ENCODE peak calls at places on chromosomes 5 and 9, in four cellular contexts. One of them, this sample, is unnamed.

GRCh38 chr5:137808503-137809135 is 54.5 kb upstream of the HNRNPA0 start:
- DNase-seq in WTC11: no peak
- DNase-seq in K562: peak
- DNase-seq in GM12878: no peak
- DNase-seq in this sample: no peak

GRCh38 chr5:102738037-102738436 is 17.1 kb upstream of the PAM start:
- DNase-seq in WTC11: no peak
- DNase-seq in K562: no peak
- DNase-seq in GM12878: no peak
- DNase-seq in this sample: no peak

GRCh38 chr9:34562136-34562745 is 27.3 kb downstream of the CNTFR start:
- DNase-seq in WTC11: peak
- DNase-seq in K562: peak
- DNase-seq in GM12878: no peak
- DNase-seq in this sample: no peak

GRCh38 chr9:4207881-4208615 is 91.8 kb downstream of the GLIS3 start:
- DNase-seq in WTC11: no peak
- DNase-seq in K562: no peak
- DNase-seq in GM12878: no peak
- DNase-seq in this sample: no peak

GRCh38 chr9:112046181-112046580 is 128.9 kb downstream of the SUSD1 start:
- DNase-seq in WTC11: no peak
- DNase-seq in K562: no peak
- DNase-seq in GM12878: no peak
- DNase-seq in this sample: no peak

GRCh38 chr5:168172718-168173045 is 118.8 kb upstream of the WWC1 start:
- DNase-seq in WTC11: no peak
- DNase-seq in K562: no peak
- DNase-seq in GM12878: no peak
- DNase-seq in this sample: no peak

GRCh38 chr5:80289320-80289719 is 30.5 kb upstream of the SPZ1 start:
- DNase-seq in WTC11: no peak
- DNase-seq in K562: no peak
- DNase-seq in GM12878: no peak
- DNase-seq in this sample: no peak

GRCh38 chr5:1474183-1474839 is 29.1 kb upstream of the SLC6A3 start:
- DNase-seq in WTC11: no peak
- DNase-seq in K562: no peak
- DNase-seq in GM12878: no peak
- DNase-seq in this sample: no peak

GRCh38 chr5:159198063-159199036 is 11.0 kb downstream of the RNF145 start:
- DNase-seq in WTC11: no peak
- DNase-seq in K562: no peak
- DNase-seq in GM12878: peak
- DNase-seq in this sample: no peak

GRCh38 chr9:122195875-122196274 is 32.9 kb downstream of the LHX6 start:
- DNase-seq in WTC11: no peak
- DNase-seq in K562: no peak
- DNase-seq in GM12878: no peak
- DNase-seq in this sample: no peak

GRCh38 chr5:180138214-180138975 is 66.8 kb upstream of the RNF130 start:
- DNase-seq in WTC11: no peak
- DNase-seq in K562: no peak
- DNase-seq in GM12878: no peak
- DNase-seq in this sample: no peak

GRCh38 chr9:33737811-33738606 is 57.4 kb upstream of the PRSS3 start:
- DNase-seq in WTC11: peak
- DNase-seq in K562: peak
- DNase-seq in GM12878: no peak
- DNase-seq in this sample: peak

GRCh38 chr9:105295986-105296385 is 51.5 kb downstream of the SLC44A1 start:
- DNase-seq in WTC11: no peak
- DNase-seq in K562: no peak
- DNase-seq in GM12878: no peak
- DNase-seq in this sample: no peak

GRCh38 chr5:55303238-55303690 is 4.2 kb downstream of the DHX29 start:
- DNase-seq in WTC11: no peak
- DNase-seq in K562: no peak
- DNase-seq in GM12878: no peak
- DNase-seq in this sample: no peak

GRCh38 chr5:173662896-173663809 is 46.7 kb upstream of the BOD1 start:
- DNase-seq in WTC11: no peak
- DNase-seq in K562: no peak
- DNase-seq in GM12878: no peak
- DNase-seq in this sample: peak

GRCh38 chr5:62650197-62650596 is 71.6 kb downstream of the LRRC70 start:
- DNase-seq in WTC11: no peak
- DNase-seq in K562: no peak
- DNase-seq in GM12878: no peak
- DNase-seq in this sample: no peak

GRCh38 chr9:26158631-26159150 is 480.4 kb upstream of the TUSC1 start:
- DNase-seq in WTC11: no peak
- DNase-seq in K562: no peak
- DNase-seq in GM12878: no peak
- DNase-seq in this sample: no peak

GRCh38 chr5:120446896-120447295 is 17.2 kb upstream of the PRR16 start:
- DNase-seq in WTC11: no peak
- DNase-seq in K562: no peak
- DNase-seq in GM12878: no peak
- DNase-seq in this sample: no peak

GRCh38 chr5:131610198-131611063 is 24.6 kb downstream of the RAPGEF6 start:
- DNase-seq in WTC11: no peak
- DNase-seq in K562: no peak
- DNase-seq in GM12878: no peak
- DNase-seq in this sample: peak

GRCh38 chr5:95422842-95423241 is 31.7 kb downstream of the FAM81B start:
- DNase-seq in WTC11: no peak
- DNase-seq in K562: no peak
- DNase-seq in GM12878: no peak
- DNase-seq in this sample: no peak

GRCh38 chr5:82104872-82105271 is 133.0 kb downstream of the ATG10 start:
- DNase-seq in WTC11: no peak
- DNase-seq in K562: no peak
- DNase-seq in GM12878: no peak
- DNase-seq in this sample: no peak

GRCh38 chr5:158698036-158698667 is 401.6 kb downstream of the EBF1 start:
- DNase-seq in WTC11: no peak
- DNase-seq in K562: no peak
- DNase-seq in GM12878: no peak
- DNase-seq in this sample: no peak

GRCh38 chr5:171599396-171599795 is 179.9 kb downstream of the FGF18 start:
- DNase-seq in WTC11: no peak
- DNase-seq in K562: no peak
- DNase-seq in GM12878: no peak
- DNase-seq in this sample: no peak

GRCh38 chr5:171149772-171150171 is 159.3 kb upstream of the TLX3 start:
- DNase-seq in WTC11: no peak
- DNase-seq in K562: no peak
- DNase-seq in GM12878: no peak
- DNase-seq in this sample: no peak

GRCh38 chr9:114860187-114860586 is 54.3 kb upstream of the TNFSF15 start:
- DNase-seq in WTC11: no peak
- DNase-seq in K562: no peak
- DNase-seq in GM12878: no peak
- DNase-seq in this sample: no peak

GRCh38 chr5:161150589-161150988 is 298.6 kb upstream of the ATP10B start:
- DNase-seq in WTC11: no peak
- DNase-seq in K562: no peak
- DNase-seq in GM12878: no peak
- DNase-seq in this sample: no peak

GRCh38 chr9:131214457-131214856 is 61.9 kb downstream of the FAM78A start:
- DNase-seq in WTC11: no peak
- DNase-seq in K562: no peak
- DNase-seq in GM12878: no peak
- DNase-seq in this sample: no peak

GRCh38 chr5:167916706-167917105 is 374.7 kb upstream of the WWC1 start:
- DNase-seq in WTC11: no peak
- DNase-seq in K562: no peak
- DNase-seq in GM12878: no peak
- DNase-seq in this sample: no peak

GRCh38 chr9:3696368-3696767 is 170.6 kb upstream of the RFX3 start:
- DNase-seq in WTC11: no peak
- DNase-seq in K562: no peak
- DNase-seq in GM12878: no peak
- DNase-seq in this sample: no peak

GRCh38 chr5:11273180-11273882 is 512.3 kb upstream of the DAP start:
- DNase-seq in WTC11: no peak
- DNase-seq in K562: no peak
- DNase-seq in GM12878: no peak
- DNase-seq in this sample: no peak

GRCh38 chr9:74358944-74359343 is 138.2 kb upstream of the RORB start:
- DNase-seq in WTC11: no peak
- DNase-seq in K562: no peak
- DNase-seq in GM12878: no peak
- DNase-seq in this sample: no peak

GRCh38 chr9:125993423-125993935 is 246.3 kb downstream of the PBX3 start:
- DNase-seq in WTC11: no peak
- DNase-seq in K562: no peak
- DNase-seq in GM12878: no peak
- DNase-seq in this sample: no peak

GRCh38 chr9:14021871-14022525 is 291.9 kb downstream of the NFIB start:
- DNase-seq in WTC11: no peak
- DNase-seq in K562: no peak
- DNase-seq in GM12878: no peak
- DNase-seq in this sample: no peak
- TF ChIP-seq ETV6 in WTC11: no peak
- TF ChIP-seq ETV6 in K562: no peak
- TF ChIP-seq ETV6 in GM12878: no peak
- TF ChIP-seq ETV6 in this sample: no peak

GRCh38 chr5:101679816-101680215 is 616.3 kb downstream of the SLCO4C1 start:
- DNase-seq in WTC11: no peak
- DNase-seq in K562: no peak
- DNase-seq in GM12878: no peak
- DNase-seq in this sample: no peak
- TF ChIP-seq ETV6 in WTC11: no peak
- TF ChIP-seq ETV6 in K562: no peak
- TF ChIP-seq ETV6 in GM12878: no peak
- TF ChIP-seq ETV6 in this sample: no peak

GRCh38 chr9:124621371-124622328 is 114.5 kb upstream of the NR5A1 start:
- DNase-seq in WTC11: no peak
- DNase-seq in K562: no peak
- DNase-seq in GM12878: peak
- DNase-seq in this sample: no peak
- TF ChIP-seq ETV6 in WTC11: no peak
- TF ChIP-seq ETV6 in K562: no peak
- TF ChIP-seq ETV6 in GM12878: no peak
- TF ChIP-seq ETV6 in this sample: no peak

GRCh38 chr5:389197-389821 is 53.7 kb upstream of the EXOC3 start:
- DNase-seq in WTC11: no peak
- DNase-seq in K562: no peak
- DNase-seq in GM12878: no peak
- DNase-seq in this sample: no peak

GRCh38 chr5:388266-389196 is 54.4 kb upstream of the EXOC3 start:
- DNase-seq in WTC11: no peak
- DNase-seq in K562: no peak
- DNase-seq in GM12878: no peak
- DNase-seq in this sample: no peak

GRCh38 chr5:392431-392988 is 50.5 kb upstream of the EXOC3 start:
- DNase-seq in WTC11: peak
- DNase-seq in K562: no peak
- DNase-seq in GM12878: peak
- DNase-seq in this sample: no peak

GRCh38 chr5:389891-390290 is 53.1 kb upstream of the EXOC3 start:
- DNase-seq in WTC11: no peak
- DNase-seq in K562: no peak
- DNase-seq in GM12878: no peak
- DNase-seq in this sample: no peak

GRCh38 chr5:390571-391491 is 52.1 kb upstream of the EXOC3 start:
- DNase-seq in WTC11: no peak
- DNase-seq in K562: no peak
- DNase-seq in GM12878: no peak
- DNase-seq in this sample: no peak
- TF ChIP-seq ETV6 in WTC11: no peak
- TF ChIP-seq ETV6 in K562: no peak
- TF ChIP-seq ETV6 in GM12878: no peak
- TF ChIP-seq ETV6 in this sample: no peak

GRCh38 chr9:134637241-134637640 is 4.4 kb upstream of the COL5A1 start:
- DNase-seq in WTC11: no peak
- DNase-seq in K562: no peak
- DNase-seq in GM12878: no peak
- DNase-seq in this sample: no peak

GRCh38 chr9:134636142-134636507 is 5.5 kb upstream of the COL5A1 start:
- DNase-seq in WTC11: no peak
- DNase-seq in K562: no peak
- DNase-seq in GM12878: no peak
- DNase-seq in this sample: no peak

GRCh38 chr9:134634667-134635230 is 6.9 kb upstream of the COL5A1 start:
- DNase-seq in WTC11: peak
- DNase-seq in K562: no peak
- DNase-seq in GM12878: no peak
- DNase-seq in this sample: no peak

GRCh38 chr9:134634190-134634589 is 7.4 kb upstream of the COL5A1 start:
- DNase-seq in WTC11: peak
- DNase-seq in K562: no peak
- DNase-seq in GM12878: no peak
- DNase-seq in this sample: no peak

GRCh38 chr9:134635431-134636141 is 6.0 kb upstream of the COL5A1 start:
- DNase-seq in WTC11: no peak
- DNase-seq in K562: no peak
- DNase-seq in GM12878: no peak
- DNase-seq in this sample: no peak
- TF ChIP-seq ETV6 in WTC11: no peak
- TF ChIP-seq ETV6 in K562: no peak
- TF ChIP-seq ETV6 in GM12878: no peak
- TF ChIP-seq ETV6 in this sample: no peak

GRCh38 chr9:88322906-88323566 is 65.2 kb upstream of the SPIN1 start:
- DNase-seq in WTC11: no peak
- DNase-seq in K562: no peak
- DNase-seq in GM12878: no peak
- DNase-seq in this sample: no peak
- TF ChIP-seq ETV6 in WTC11: no peak
- TF ChIP-seq ETV6 in K562: no peak
- TF ChIP-seq ETV6 in GM12878: no peak
- TF ChIP-seq ETV6 in this sample: no peak

GRCh38 chr9:133904371-133905090 is 87.6 kb downstream of the VAV2 start:
- DNase-seq in WTC11: no peak
- DNase-seq in K562: no peak
- DNase-seq in GM12878: no peak
- DNase-seq in this sample: no peak
- TF ChIP-seq ETV6 in WTC11: no peak
- TF ChIP-seq ETV6 in K562: no peak
- TF ChIP-seq ETV6 in GM12878: no peak
- TF ChIP-seq ETV6 in this sample: no peak

DNA sequence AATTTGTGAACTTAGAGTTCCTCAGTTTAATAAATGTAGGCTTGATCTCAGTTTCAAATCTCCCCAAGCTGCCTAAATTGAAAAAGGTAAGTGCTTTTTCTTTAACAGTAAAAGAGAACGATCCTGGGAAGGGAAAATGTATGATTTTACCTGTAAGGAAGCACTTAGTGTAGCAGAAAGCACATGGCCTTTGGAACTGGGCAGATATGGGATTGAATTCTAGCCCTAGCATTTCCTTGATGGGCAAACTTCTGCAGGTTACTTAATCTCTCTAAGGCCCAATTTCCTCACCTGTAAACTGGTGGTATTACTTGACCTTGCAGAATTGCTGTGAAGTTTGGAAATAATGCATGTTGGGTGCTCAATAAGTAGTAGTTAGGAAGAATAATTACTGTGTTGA is 11.6 kb downstream of the ANP32B start:
- DNase-seq in WTC11: no peak
- DNase-seq in K562: no peak
- DNase-seq in GM12878: no peak
- DNase-seq in this sample: no peak
- TF ChIP-seq ETV6 in WTC11: no peak
- TF ChIP-seq ETV6 in K562: no peak
- TF ChIP-seq ETV6 in GM12878: no peak
- TF ChIP-seq ETV6 in this sample: no peak